ENCODE peak calls at places on chromosomes 4 and X, in five cellular contexts. One of them, this sample, is unnamed.

GRCh38 chr4:10605056-10605455 is 79.5 kb downstream of the CLNK start:
- DNase-seq in lung: no peak
- DNase-seq in NCI-H2171: no peak
- DNase-seq in GM13977: no peak
- DNase-seq in fibroblast of gingiva: no peak
- DNase-seq in this sample: no peak

GRCh38 chr4:72817012-72817411 is 248.0 kb upstream of the ADAMTS3 start:
- DNase-seq in NCI-H2171: no peak
- DNase-seq in fibroblast of gingiva: no peak
- DNase-seq in GM13977: no peak
- DNase-seq in lung: no peak
- DNase-seq in this sample: no peak

GRCh38 chrX:134948333-134949241 is 42.2 kb upstream of the SMIM10 start:
- DNase-seq in fibroblast of gingiva: no peak
- DNase-seq in GM13977: no peak
- DNase-seq in NCI-H2171: no peak
- DNase-seq in lung: no peak
- DNase-seq in this sample: no peak

GRCh38 chr4:170008376-170008775 is 17.8 kb downstream of the MFAP3L start:
- DNase-seq in fibroblast of gingiva: no peak
- DNase-seq in GM13977: no peak
- DNase-seq in lung: no peak
- DNase-seq in NCI-H2171: no peak
- DNase-seq in this sample: no peak

GRCh38 chr4:151429957-151430548 is 21.1 kb downstream of the FHIP1A start:
- DNase-seq in NCI-H2171: no peak
- DNase-seq in fibroblast of gingiva: no peak
- DNase-seq in lung: no peak
- DNase-seq in GM13977: no peak
- DNase-seq in this sample: no peak

GRCh38 chrX:152989292-152989658 is 4.6 kb downstream of the PNMA5 start:
- DNase-seq in GM13977: peak; percentile 32
- DNase-seq in NCI-H2171: no peak
- DNase-seq in lung: no peak
- DNase-seq in fibroblast of gingiva: peak; percentile 0
- DNase-seq in this sample: no peak

GRCh38 chrX:118356154-118356701 is 10.3 kb downstream of the WDR44 start:
- DNase-seq in NCI-H2171: no peak
- DNase-seq in lung: no peak
- DNase-seq in fibroblast of gingiva: no peak
- DNase-seq in GM13977: no peak
- DNase-seq in this sample: no peak

GRCh38 chrX:150767475-150768131 is 74.4 kb downstream of the MTMR1 start:
- DNase-seq in NCI-H2171: no peak
- DNase-seq in fibroblast of gingiva: peak; percentile 83
- DNase-seq in lung: no peak
- DNase-seq in GM13977: peak; percentile 28
- DNase-seq in this sample: peak; percentile 26

GRCh38 chr4:145937990-145938611 is 522 bp downstream of the ZNF827 start:
- DNase-seq in NCI-H2171: no peak
- DNase-seq in fibroblast of gingiva: peak; percentile 22
- DNase-seq in lung: no peak
- DNase-seq in GM13977: peak; percentile 67
- DNase-seq in this sample: no peak

GRCh38 chr4:73800206-73800605 is 36.3 kb upstream of the CXCL6 start:
- DNase-seq in lung: no peak
- DNase-seq in GM13977: no peak
- DNase-seq in NCI-H2171: no peak
- DNase-seq in fibroblast of gingiva: no peak
- DNase-seq in this sample: no peak

GRCh38 chr4:69760455-69760854 is at the start of gene SULT1B1:
- DNase-seq in GM13977: no peak
- DNase-seq in fibroblast of gingiva: peak; percentile 95
- DNase-seq in lung: no peak
- DNase-seq in NCI-H2171: no peak
- DNase-seq in this sample: peak; percentile 72

GRCh38 chr4:118941149-118941548 is 52.5 kb downstream of the SYNPO2 start:
- DNase-seq in GM13977: no peak
- DNase-seq in lung: no peak
- DNase-seq in fibroblast of gingiva: peak; percentile 43
- DNase-seq in NCI-H2171: no peak
- DNase-seq in this sample: no peak